ENCODE peak calls at places on chromosomes 7 and 10, in four cellular contexts. One of them, this sample, is unnamed.

GRCh38 chr10:56874950-56875349 is 513.9 kb upstream of the ZWINT start:
- DNase-seq in HS-27A: no peak
- DNase-seq in omental fat pad: no peak
- DNase-seq in B cell: no peak
- DNase-seq in this sample: no peak

GRCh38 chr10:71968553-71969474 is 4.6 kb downstream of the CHST3 start:
- DNase-seq in HS-27A: no peak
- DNase-seq in B cell: no peak
- DNase-seq in omental fat pad: no peak
- DNase-seq in this sample: no peak

GRCh38 chr7:46034056-46034768 is 113.1 kb upstream of the IGFBP3 start:
- DNase-seq in HS-27A: no peak
- DNase-seq in omental fat pad: no peak
- DNase-seq in B cell: no peak
- DNase-seq in this sample: no peak

GRCh38 chr10:43294892-43295291 is 28.0 kb upstream of the RASGEF1A start:
- DNase-seq in HS-27A: no peak
- DNase-seq in omental fat pad: no peak
- DNase-seq in B cell: no peak
- DNase-seq in this sample: no peak

GRCh38 chr7:143906895-143907294 is 4.9 kb upstream of the TCAF1 start:
- DNase-seq in omental fat pad: no peak
- DNase-seq in B cell: no peak
- DNase-seq in HS-27A: no peak
- DNase-seq in this sample: no peak

GRCh38 chr7:36487756-36488336 is 98.2 kb downstream of the ANLN start:
- DNase-seq in HS-27A: no peak
- DNase-seq in omental fat pad: no peak
- DNase-seq in B cell: no peak
- DNase-seq in this sample: no peak

GRCh38 chr10:75512534-75512933 is 81.1 kb downstream of the LRMDA start:
- DNase-seq in HS-27A: no peak
- DNase-seq in B cell: no peak
- DNase-seq in omental fat pad: no peak
- DNase-seq in this sample: no peak

GRCh38 chr10:125123363-125124113 is 36.8 kb downstream of the CTBP2 start:
- DNase-seq in HS-27A: no peak
- DNase-seq in omental fat pad: no peak
- DNase-seq in B cell: no peak
- DNase-seq in this sample: no peak

GRCh38 chr10:6053816-6054581 is 8.2 kb downstream of the IL2RA start:
- DNase-seq in HS-27A: no peak
- DNase-seq in B cell: no peak
- DNase-seq in omental fat pad: no peak
- DNase-seq in this sample: peak

This sample was measured in CMK.